ENCODE peak calls at places on chromosomes 4 and X, in five cellular contexts. A, T, Y, J and D are unnamed samples.

GRCh38 chr4:92163348-92163747 is 140.4 kb upstream of the GRID2 start:
- DNase-seq in A (no peak), T (no peak), Y (no peak), J (no peak), D (no peak)

GRCh38 chrX:140815868-140816267 is 106.3 kb downstream of the LINC00632 start:
- DNase-seq in A (no peak), T (no peak), Y (peak; percentile 19), J (no peak), D (no peak)

GRCh38 chrX:73850124-73851013 is 287.4 kb downstream of the CHIC1 start:
- DNase-seq in A (no peak), T (peak; percentile 23), Y (no peak), J (no peak), D (peak; percentile 32)

GRCh38 chr4:6727081-6727942 is 11.3 kb downstream of the BLOC1S4 start:
- DNase-seq in A (no peak), T (no peak), Y (no peak), J (no peak), D (peak; percentile 28)

GRCh38 chr4:130479020-130479419 is 1383.1 kb downstream of the C4orf33 start:
- DNase-seq in A (no peak), T (no peak), Y (no peak), J (no peak), D (no peak)

GRCh38 chr4:82429728-82430192 is 502 bp downstream of the HNRNPDL start:
- DNase-seq in A (peak; percentile 88), T (no peak), Y (peak; percentile 82), J (no peak), D (no peak)

GRCh38 chrX:8731579-8732395 is at the start of gene ANOS1:
- DNase-seq in A (no peak), T (no peak), Y (no peak), J (no peak), D (no peak)

GRCh38 chrX:19886888-19887531 is 390 bp downstream of the SH3KBP1 start:
- DNase-seq in A (no peak), T (peak; percentile 44), Y (peak; percentile 52), J (no peak), D (peak; percentile 49)

GRCh38 chrX:78092296-78092695 is 11.8 kb upstream of the PGK1 start:
- DNase-seq in A (no peak), T (peak; percentile 20), Y (peak; percentile 26), J (no peak), D (no peak)

GRCh38 chr4:85895755-85896154 is 420.8 kb downstream of the ARHGAP24 start:
- DNase-seq in A (no peak), T (no peak), Y (no peak), J (no peak), D (no peak)